ENCODE peak calls at places on chromosomes 3 and 15, in seven cellular contexts. E is GM06990, D is lower lobe of right lung, N is ascending aorta, B is ovary, L is HFFc6, T is brain microvascular endothelial cell. H is an unnamed sample.

GRCh38 chr3:181710581-181711255 is 1.0 kb upstream of the SOX2 start:
- DNase-seq in E (peak; percentile 48), D (no peak), N (no peak), B (no peak), L (no peak), T (no peak), H (no peak)

GRCh38 chr3:143578810-143579425 is 269.4 kb downstream of the SLC9A9 start:
- DNase-seq in E (no peak), D (no peak), N (no peak), B (no peak), L (no peak), T (no peak), H (no peak)

GRCh38 chr3:172717493-172718088 is 6.7 kb upstream of the NCEH1 start:
- DNase-seq in E (no peak), D (no peak), N (no peak), B (no peak), L (no peak), T (no peak), H (no peak)

GRCh38 chr3:100523050-100523760 is 30.8 kb downstream of the TMEM45A start:
- DNase-seq in E (no peak), D (no peak), N (no peak), B (no peak), L (no peak), T (no peak), H (no peak)

GRCh38 chr3:30401971-30402370 is 204.4 kb upstream of the TGFBR2 start:
- DNase-seq in E (no peak), D (no peak), N (no peak), B (no peak), L (peak; percentile 62), T (no peak), H (no peak)

GRCh38 chr3:72625616-72626337 is 222.5 kb downstream of the SHQ1 start:
- DNase-seq in E (no peak), D (no peak), N (no peak), B (no peak), L (peak; percentile 41), T (no peak), H (peak; percentile 92)

GRCh38 chr3:130699765-130700164 is 46.9 kb downstream of the PIK3R4 start:
- DNase-seq in E (peak; percentile 6), D (no peak), N (no peak), B (no peak), L (peak; percentile 45), T (peak; percentile 14), H (no peak)

GRCh38 chr15:74402873-74403589 is 30.7 kb downstream of the SEMA7A start:
- DNase-seq in E (peak; percentile 88), D (peak; percentile 62), N (no peak), B (no peak), L (no peak), T (no peak), H (no peak)

GRCh38 chr15:90062023-90062728 is 40.1 kb downstream of the IDH2 start:
- DNase-seq in E (no peak), D (peak; percentile 84), N (no peak), B (peak; percentile 65), L (no peak), T (peak; percentile 9), H (no peak)

GRCh38 chr3:114333923-114334240 is 40.1 kb downstream of the TIGIT start:
- DNase-seq in E (no peak), D (no peak), N (no peak), B (no peak), L (no peak), T (no peak), H (no peak)

GRCh38 chr15:53851110-53851833 is 91.8 kb upstream of the WDR72 start:
- DNase-seq in E (no peak), D (no peak), N (no peak), B (no peak), L (no peak), T (no peak), H (no peak)
- TF ChIP-seq CTCF in E (no peak), D (no peak), N (no peak), B (no peak), L (no peak), T (no peak), H (no peak)

DNA sequence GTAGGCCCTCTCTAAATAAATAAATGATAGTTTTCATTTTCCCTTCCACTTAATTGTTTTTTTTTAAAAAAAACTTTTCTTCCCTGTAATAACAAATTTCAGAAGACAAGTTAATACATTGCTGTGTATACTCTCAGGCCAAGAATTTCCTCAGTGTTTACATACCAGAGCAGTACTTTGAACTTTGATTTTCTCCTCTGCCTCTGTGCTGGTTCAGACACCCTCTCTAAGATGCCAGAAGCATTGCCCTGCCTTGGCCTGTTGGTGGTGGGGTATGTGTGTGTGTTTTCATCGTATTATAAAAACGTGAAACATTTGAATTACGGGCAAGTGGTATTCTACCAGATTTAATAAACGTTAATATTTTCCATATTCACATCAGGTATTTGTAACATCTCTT is 70.1 kb downstream of the SMAD3 start:
- DNase-seq in E (no peak), D (no peak), N (no peak), B (no peak), L (peak; percentile 54), T (no peak), H (no peak)
- TF ChIP-seq CTCF in E (no peak), D (no peak), N (no peak), B (no peak), L (peak; percentile 32), T (no peak), H (no peak)

GRCh38 chr3:150183619-150184425 is 213.1 kb upstream of the PFN2 start:
- DNase-seq in E (peak; percentile 47), D (peak; percentile 62), N (no peak), B (peak; percentile 69), L (peak; percentile 76), T (peak; percentile 80), H (no peak)
- TF ChIP-seq CTCF in E (peak; percentile 72), D (peak; percentile 60), N (peak; percentile 79), B (peak; percentile 41), L (peak; percentile 83), T (peak; percentile 79), H (peak; percentile 45)

GRCh38 chr15:100090411-100090810 is 251.4 kb downstream of the ADAMTS17 start:
- DNase-seq in E (no peak), D (no peak), N (no peak), B (no peak), L (no peak), T (no peak), H (no peak)
- TF ChIP-seq CTCF in E (no peak), D (no peak), N (no peak), B (no peak), L (no peak), T (no peak), H (no peak)

DNA sequence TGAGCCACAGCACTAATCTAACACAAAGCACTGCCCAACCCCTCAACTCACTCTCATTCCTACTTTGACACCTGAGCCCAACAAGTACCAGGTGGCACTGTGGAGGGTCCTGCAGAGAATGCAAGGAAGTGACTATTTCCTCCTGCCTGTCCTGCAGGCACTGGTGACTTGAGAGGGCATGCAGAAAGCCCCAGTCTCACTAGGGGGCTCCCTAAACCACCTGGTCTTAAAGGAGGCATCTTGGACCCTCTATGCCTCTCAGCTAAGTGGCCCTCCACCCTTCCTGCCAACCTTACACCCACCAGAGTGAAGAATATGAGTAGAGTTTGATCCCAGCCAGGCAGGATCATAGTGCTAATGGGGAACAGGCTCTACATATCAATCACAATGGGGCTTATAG is 15.2 kb downstream of the TRAIP start:
- DNase-seq in E (no peak), D (no peak), N (no peak), B (no peak), L (peak; percentile 8), T (no peak), H (no peak)
- TF ChIP-seq CTCF in E (peak; percentile 66), D (peak; percentile 22), N (peak; percentile 17), B (no peak), L (peak; percentile 58), T (peak; percentile 65), H (no peak)